ENCODE peak calls at places on chromosomes 13 and 19, in five cellular contexts. K is H1, H is NT2/D1, F is GM12878, A is HepG2. D is an unnamed sample.

GRCh38 chr19:53908106-53908932 is 759 bp upstream of the CACNG7 start:
- DNase-seq in A (no peak), H (peak; percentile 62), K (peak; percentile 94), F (no peak), D (peak; percentile 75)

GRCh38 chr19:30664358-30665058 is 292.3 kb downstream of the ZNF536 start:
- DNase-seq in K (no peak), A (peak; percentile 84), H (peak; percentile 9), F (no peak), D (peak; percentile 42)

GRCh38 chr13:108895220-108895704 is 265.9 kb downstream of the MYO16 start:
- DNase-seq in A (peak; percentile 36), F (no peak), H (no peak), K (no peak), D (no peak)

GRCh38 chr13:47628666-47629065 is 372.4 kb downstream of the SUCLA2 start:
- DNase-seq in A (no peak), H (no peak), K (no peak), F (no peak), D (no peak)

GRCh38 chr19:54577334-54577733 is 3.7 kb downstream of the LILRA2 start:
- DNase-seq in H (no peak), A (no peak), K (no peak), F (no peak), D (no peak)

GRCh38 chr19:18098891-18099622 is 1.5 kb downstream of the MAST3 start:
- DNase-seq in A (no peak), K (no peak), F (peak; percentile 84), H (no peak), D (no peak)

GRCh38 chr13:32940601-32941000 is 75.6 kb upstream of the KL start:
- DNase-seq in A (no peak), H (no peak), F (no peak), K (no peak), D (no peak)

GRCh38 chr13:57123660-57124059 is 17.1 kb upstream of the PRR20A start:
- DNase-seq in H (no peak), A (no peak), K (no peak), F (no peak), D (no peak)

GRCh38 chr13:97878421-97879375 is 74.8 kb upstream of the IPO5 start:
- DNase-seq in F (no peak), A (no peak), H (no peak), K (peak; percentile 7), D (no peak)

GRCh38 chr13:40460116-40460515 is 206.3 kb downstream of the FOXO1 start:
- DNase-seq in F (no peak), H (no peak), K (no peak), A (no peak), D (no peak)

GRCh38 chr19:50646074-50646807 is 3.0 kb upstream of the C19orf81 start:
- DNase-seq in H (no peak), K (no peak), A (no peak), F (no peak), D (no peak)

GRCh38 chr13:25253702-25254101 is 33.6 kb downstream of the MTMR6 start:
- DNase-seq in F (no peak), H (no peak), K (no peak), A (peak; percentile 34), D (no peak)

GRCh38 chr19:17490411-17490810 is 20.1 kb downstream of the SLC27A1 start:
- DNase-seq in A (no peak), H (no peak), F (no peak), K (no peak), D (no peak)

GRCh38 chr13:111247552-111247951 is 72.9 kb upstream of the TEX29 start:
- DNase-seq in H (no peak), K (peak; percentile 17), F (no peak), A (peak; percentile 36), D (no peak)

GRCh38 chr13:75687145-75687763 is 51.1 kb downstream of the LMO7 start:
- DNase-seq in K (no peak), A (peak; percentile 46), H (no peak), F (no peak), D (peak; percentile 62)

GRCh38 chr13:32911506-32911905 is 104.7 kb upstream of the KL start:
- DNase-seq in H (no peak), F (no peak), A (peak; percentile 36), K (no peak), D (peak; percentile 37)

GRCh38 chr13:61905054-61905453 is 489.4 kb upstream of the PCDH20 start:
- DNase-seq in A (no peak), F (no peak), K (no peak), H (no peak), D (no peak)

GRCh38 chr13:72728290-72728605 is 525 bp downstream of the BORA start:
- DNase-seq in A (no peak), H (no peak), F (no peak), K (no peak), D (no peak)

GRCh38 chr13:50990540-50991506 is 81.2 kb downstream of the RNASEH2B start:
- DNase-seq in A (no peak), K (no peak), F (no peak), H (no peak), D (peak; percentile 20)

GRCh38 chr13:40780822-40781401 is 8.5 kb upstream of the SLC25A15 start:
- DNase-seq in H (no peak), F (no peak), K (no peak), A (peak; percentile 54), D (peak; percentile 41)

GRCh38 chr13:45046445-45046844 is 57.1 kb downstream of the GPALPP1 start:
- DNase-seq in K (no peak), F (no peak), H (no peak), A (no peak), D (no peak)

GRCh38 chr13:39676315-39676876 is 20.9 kb downstream of the COG6 start:
- DNase-seq in A (peak; percentile 28), H (peak; percentile 15), F (no peak), K (no peak), D (no peak)

DNA sequence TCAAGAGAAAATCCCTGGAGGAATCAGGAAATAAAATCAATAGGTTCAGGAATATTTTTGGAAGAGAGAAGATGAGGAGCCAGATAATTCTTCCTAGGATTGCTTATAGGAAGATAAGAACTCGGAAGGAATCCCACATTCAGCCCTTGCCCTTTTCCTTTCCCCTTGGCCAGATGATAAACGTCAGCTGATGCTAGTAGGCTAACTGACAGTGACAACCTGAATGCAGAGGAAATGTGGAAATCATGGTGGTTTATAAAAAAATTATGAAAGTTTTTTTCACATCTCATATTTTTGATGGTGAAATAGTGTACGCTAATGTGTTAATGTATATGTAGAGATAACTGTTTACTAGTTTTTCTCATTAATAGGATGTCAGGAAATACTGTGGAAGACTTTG is 56.9 kb downstream of the EDNRB start:
- DNase-seq in H (no peak), K (no peak), A (no peak), F (no peak), D (no peak)
- TF ChIP-seq SUZ12 in H (no peak), K (no peak), A (no peak), F (no peak), D (no peak)

GRCh38 chr13:49443689-49444516 is at the start of the genes CAB39L and SETDB2:
- DNase-seq in K (peak; percentile 95), H (peak; percentile 95), F (peak; percentile 99), A (peak; percentile 98), D (peak; percentile 91)

GRCh38 chr13:49439609-49440008 is 4.3 kb downstream of the CAB39L start:
- DNase-seq in K (no peak), F (no peak), A (no peak), H (no peak), D (no peak)

GRCh38 chr13:49441312-49441711 is 2.6 kb downstream of the CAB39L start:
- DNase-seq in F (no peak), H (no peak), A (no peak), K (no peak), D (no peak)

GRCh38 chr13:49443327-49443688 is 556 bp downstream of the CAB39L start:
- DNase-seq in F (no peak), H (no peak), A (peak; percentile 40), K (no peak), D (peak; percentile 6)

DNA sequence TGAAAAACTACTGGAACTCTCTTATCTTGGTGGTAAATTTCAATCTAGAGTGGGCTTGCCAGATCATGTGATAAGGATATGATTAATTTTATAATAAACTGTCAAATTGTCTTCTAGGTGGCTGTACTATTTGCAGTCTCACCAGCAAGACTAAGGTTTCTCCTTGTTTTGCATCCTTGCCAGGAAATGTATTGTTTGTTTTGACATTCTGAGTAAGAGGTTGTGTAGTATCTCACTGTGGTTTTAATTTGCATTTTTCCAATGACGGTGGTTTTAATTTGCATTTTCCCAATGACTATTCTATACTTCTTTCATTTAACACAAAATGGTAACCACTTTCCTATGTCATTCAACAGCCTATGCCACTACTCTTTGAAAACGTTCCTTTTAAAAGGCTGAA is 2.0 kb downstream of the CAB39L start:
- DNase-seq in H (no peak), F (no peak), A (no peak), K (no peak), D (no peak)
- TF ChIP-seq SUZ12 in H (no peak), F (no peak), A (no peak), K (no peak), D (no peak)

GRCh38 chr13:35810286-35810685 is 320.9 kb downstream of the DCLK1 start:
- DNase-seq in A (no peak), H (no peak), F (no peak), K (no peak), D (no peak)

GRCh38 chr13:35808846-35809245 is 322.3 kb downstream of the DCLK1 start:
- DNase-seq in A (no peak), F (no peak), H (no peak), K (no peak), D (no peak)

DNA sequence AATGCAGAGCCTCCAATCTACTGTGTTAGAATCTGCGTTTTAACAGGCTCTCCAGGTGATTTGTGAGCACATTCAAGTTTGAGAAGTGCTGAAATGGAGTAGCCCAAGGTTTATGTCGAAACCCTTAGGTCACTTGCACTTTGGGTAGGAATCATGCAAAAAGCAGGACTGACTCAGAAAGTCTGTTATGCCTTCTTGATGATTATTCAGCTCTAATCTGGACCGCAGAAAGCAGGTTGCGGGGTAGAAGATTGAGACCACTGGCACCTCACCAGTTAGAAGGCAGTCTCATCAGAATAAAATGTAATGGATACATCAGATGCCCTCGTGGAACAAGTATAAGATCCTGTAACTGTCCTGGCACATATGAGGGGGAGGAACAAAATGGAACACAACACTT is 326.3 kb downstream of the DCLK1 start:
- DNase-seq in A (no peak), F (no peak), H (no peak), K (no peak), D (no peak)
- TF ChIP-seq SUZ12 in A (no peak), F (no peak), H (no peak), K (no peak), D (no peak)

DNA sequence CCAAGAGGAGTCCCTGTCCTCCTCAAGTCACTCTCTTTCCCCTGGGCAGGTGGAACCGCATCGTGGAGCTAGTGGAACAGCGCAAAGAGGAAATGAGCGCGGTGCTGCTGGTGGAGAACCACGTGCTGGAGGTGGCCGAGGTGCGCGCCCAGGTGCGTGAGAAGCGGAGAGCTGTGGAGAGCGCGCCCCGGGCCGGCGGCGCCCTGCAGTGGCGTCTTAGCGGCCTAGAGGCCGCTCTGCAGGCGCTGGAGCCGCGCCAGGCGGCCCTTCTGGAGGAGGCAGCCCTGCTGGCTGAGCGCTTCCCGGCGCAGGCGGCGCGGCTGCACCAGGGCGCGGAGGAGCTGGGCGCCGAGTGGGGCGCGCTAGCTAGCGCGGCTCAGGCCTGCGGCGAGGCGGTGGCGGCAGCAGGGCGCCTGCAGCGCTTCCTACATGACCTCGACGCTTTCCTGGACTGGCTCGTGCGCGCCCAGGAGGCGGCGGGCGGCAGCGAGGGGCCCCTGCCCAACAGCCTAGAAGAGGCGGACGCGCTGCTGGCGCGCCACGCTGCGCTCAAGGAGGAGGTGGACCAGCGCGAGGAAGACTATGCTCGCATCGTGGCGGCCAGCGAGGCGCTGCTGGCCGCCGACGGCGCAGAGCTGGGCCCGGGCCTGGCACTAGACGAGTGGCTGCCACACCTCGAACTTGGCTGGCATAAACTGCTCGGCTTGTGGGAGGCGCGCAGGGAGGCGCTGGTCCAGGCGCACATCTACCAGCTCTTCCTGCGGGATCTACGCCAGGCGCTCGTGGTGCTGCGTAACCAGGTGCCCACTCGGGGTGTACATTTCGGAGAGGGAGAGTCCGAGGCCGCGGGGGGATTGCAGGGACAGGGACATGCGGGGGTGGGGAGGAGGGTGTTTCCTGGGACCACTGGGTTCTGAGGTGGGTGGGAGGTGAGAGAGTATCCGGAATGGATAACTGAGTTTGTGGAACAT is 52.8 kb downstream of the SPTBN4 start:
- DNase-seq in K (peak; percentile 77), F (no peak), A (no peak), H (no peak), D (peak; percentile 52)
- TF ChIP-seq SUZ12 in K (peak; percentile 75), F (no peak), A (no peak), H (no peak), D (no peak)

D was measured in HEK293T.